ENCODE peak calls at places on chromosomes 16 and 17, in eight cellular contexts. M is heart right ventricle; A is AG04450; B is substantia nigra; Y is cardiac muscle cell; C is SJSA1; X is CD8-positive, alpha-beta T cell; Z is right atrium auricular region. G is an unnamed sample.

GRCh38 chr17:42289863-42290165 is 1.5 kb downstream of the STAT5A start:
- DNase-seq in M (no peak), A (no peak), B (no peak), Y (no peak), C (no peak), X (peak; percentile 49), Z (no peak), G (no peak)

GRCh38 chr16:55822280-55822810 is 10.6 kb downstream of the CES1 start:
- DNase-seq in M (no peak), A (no peak), B (no peak), Y (no peak), C (peak; percentile 21), X (no peak), Z (no peak), G (no peak)

GRCh38 chr16:50389900-50390896 is 21.4 kb upstream of the BRD7 start:
- DNase-seq in M (no peak), A (no peak), B (no peak), Y (no peak), C (peak; percentile 36), X (no peak), Z (no peak), G (no peak)

GRCh38 chr16:2749476-2749875 is 3.0 kb upstream of the SRRM2 start:
- DNase-seq in M (no peak), A (no peak), B (no peak), Y (no peak), C (no peak), X (no peak), Z (no peak), G (no peak)

GRCh38 chr17:33811984-33812383 is 443.1 kb upstream of the CCL2 start:
- DNase-seq in M (no peak), A (no peak), B (no peak), Y (no peak), C (no peak), X (no peak), Z (no peak), G (no peak)

GRCh38 chr17:47999612-48000011 is 28.7 kb downstream of the CDK5RAP3 start:
- DNase-seq in M (no peak), A (no peak), B (no peak), Y (no peak), C (no peak), X (no peak), Z (no peak), G (no peak)

GRCh38 chr16:30063893-30064745 is 1.4 kb upstream of the ALDOA start:
- DNase-seq in M (peak; percentile 81), A (no peak), B (peak; percentile 81), Y (no peak), C (no peak), X (peak; percentile 70), Z (peak; percentile 89), G (peak; percentile 88)

GRCh38 chr17:4759776-4760236 is 11.9 kb upstream of the TM4SF5 start:
- DNase-seq in M (no peak), A (no peak), B (no peak), Y (no peak), C (no peak), X (no peak), Z (no peak), G (no peak)

GRCh38 chr17:75271955-75272847 is 1.2 kb upstream of the MIF4GD start:
- DNase-seq in M (no peak), A (no peak), B (peak; percentile 38), Y (peak; percentile 46), C (no peak), X (no peak), Z (no peak), G (no peak)

GRCh38 chr17:76690596-76691280 is 20.0 kb downstream of the MXRA7 start:
- DNase-seq in M (no peak), A (no peak), B (no peak), Y (no peak), C (peak; percentile 96), X (no peak), Z (no peak), G (no peak)

GRCh38 chr17:46003907-46004748 is 5.1 kb downstream of the STH start:
- DNase-seq in M (peak; percentile 23), A (no peak), B (peak; percentile 83), Y (peak; percentile 38), C (peak; percentile 47), X (no peak), Z (no peak), G (no peak)

DNA sequence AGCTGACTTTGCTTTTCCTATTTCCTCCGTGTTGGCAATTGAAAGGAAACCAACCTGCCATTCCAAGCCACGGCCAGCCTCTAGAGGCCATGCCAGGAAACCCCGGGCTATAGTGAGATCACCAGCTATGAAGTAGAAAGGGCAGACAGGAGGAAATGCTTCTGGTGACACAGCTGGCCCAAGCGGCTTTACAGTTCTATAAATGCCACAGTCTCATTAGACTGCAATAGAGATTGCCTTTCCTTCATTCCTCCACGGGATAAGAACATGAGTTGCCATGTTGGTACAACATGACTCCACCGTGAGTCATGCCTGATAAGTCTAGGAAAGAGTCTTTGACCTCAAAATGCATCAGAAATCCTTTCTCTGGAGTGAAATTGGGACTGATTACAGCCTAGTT is 384.9 kb downstream of the GRIN2A start:
- DNase-seq in M (peak; percentile 40), A (no peak), B (no peak), Y (no peak), C (no peak), X (no peak), Z (peak; percentile 58), G (no peak)
- H3K27ac ChIP-seq in M (peak overlapping the region; percentile 90), A (no peak overlapping the region), B (no peak overlapping the region), Y (no peak overlapping the region), C (no peak overlapping the region), X (no peak overlapping the region), Z (peak overlapping the region; percentile 94), G (no peak overlapping the region)

GRCh38 chr16:11560701-11561439 is 25.8 kb downstream of the LITAF start:
- DNase-seq in M (peak; percentile 58), A (no peak), B (no peak), Y (no peak), C (no peak), X (peak; percentile 90), Z (no peak), G (no peak)
- H3K27ac ChIP-seq in M (peak overlapping the region; percentile 47), A (peak overlapping the region; percentile 52), B (peak overlapping the region; percentile 31), Y (no peak overlapping the region), C (peak overlapping the region; percentile 60), X (peak overlapping the region; percentile 90), Z (peak overlapping the region; percentile 61), G (peak overlapping the region; percentile 45)

DNA sequence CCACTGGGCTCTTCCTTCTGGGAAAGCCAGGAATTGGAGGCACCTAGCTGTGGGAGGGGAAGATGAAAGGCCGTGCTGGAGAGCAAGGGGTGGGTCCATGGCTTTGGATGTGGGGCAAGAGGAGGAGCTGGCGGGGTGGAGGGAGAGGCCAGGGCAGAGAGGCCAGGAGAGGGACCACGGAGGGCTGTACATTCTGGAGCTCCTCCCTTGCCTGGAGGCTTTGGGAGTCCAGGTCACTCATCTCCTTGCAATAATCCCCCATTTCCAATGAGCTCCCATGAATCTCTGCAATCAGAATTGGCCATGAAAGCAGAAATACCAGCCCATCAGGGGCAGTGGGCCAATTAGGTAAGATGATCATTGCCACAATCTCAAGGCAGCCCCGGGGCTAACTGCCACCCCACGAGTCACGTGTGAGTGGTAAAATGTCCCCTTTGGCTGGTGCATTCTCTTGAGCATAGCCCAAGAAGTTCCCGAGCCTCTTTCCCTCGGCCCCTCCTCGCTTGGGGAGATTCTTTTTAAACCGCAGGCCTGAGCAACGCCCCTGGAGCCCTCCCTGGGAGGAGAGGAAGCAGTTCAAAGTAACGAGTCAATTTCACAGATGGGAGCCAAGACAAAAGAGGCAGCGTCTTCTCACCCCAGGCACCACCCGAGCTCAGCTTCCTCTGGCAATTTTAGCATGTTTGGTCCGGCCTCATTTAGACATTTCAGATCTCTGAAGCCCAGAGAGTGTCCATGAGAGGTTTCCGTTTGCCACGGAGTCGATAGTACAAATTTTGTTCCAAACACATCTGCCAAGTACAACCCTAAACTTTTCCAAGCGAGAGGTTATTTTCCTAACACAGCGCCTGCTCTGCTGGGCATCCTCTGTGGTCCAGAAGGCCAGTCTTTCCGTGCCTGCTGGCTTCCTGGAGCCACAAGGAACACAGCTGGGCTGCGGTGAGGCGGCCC is 13.4 kb downstream of the RTN4RL1 start:
- DNase-seq in M (no peak), A (no peak), B (no peak), Y (peak; percentile 67), C (no peak), X (no peak), Z (peak; percentile 67), G (no peak)
- H3K27ac ChIP-seq in M (peak overlapping the region; percentile 26), A (no peak overlapping the region), B (no peak overlapping the region), Y (no peak overlapping the region), C (no peak overlapping the region), X (no peak overlapping the region), Z (peak overlapping the region; percentile 30), G (peak overlapping the region; percentile 28)

GRCh38 chr17:64634217-64634616 is 27.9 kb downstream of the SMURF2 start:
- DNase-seq in M (no peak), A (no peak), B (no peak), Y (no peak), C (no peak), X (no peak), Z (no peak), G (no peak)

GRCh38 chr17:64632193-64632592 is 29.9 kb downstream of the SMURF2 start:
- DNase-seq in M (no peak), A (no peak), B (no peak), Y (no peak), C (no peak), X (no peak), Z (no peak), G (no peak)

GRCh38 chr17:64638552-64639198 is 23.4 kb downstream of the SMURF2 start:
- DNase-seq in M (no peak), A (no peak), B (no peak), Y (peak; percentile 29), C (no peak), X (no peak), Z (no peak), G (no peak)

GRCh38 chr17:64632606-64633005 is 29.5 kb downstream of the SMURF2 start:
- DNase-seq in M (no peak), A (no peak), B (no peak), Y (no peak), C (no peak), X (no peak), Z (no peak), G (no peak)

GRCh38 chr17:64635647-64636305 is 26.3 kb downstream of the SMURF2 start:
- DNase-seq in M (no peak), A (peak; percentile 60), B (no peak), Y (peak; percentile 72), C (peak; percentile 66), X (no peak), Z (no peak), G (no peak)
- H3K27ac ChIP-seq in M (no peak overlapping the region), A (peak overlapping the region; percentile 72), B (no peak overlapping the region), Y (no peak overlapping the region), C (peak overlapping the region; percentile 57), X (no peak overlapping the region), Z (no peak overlapping the region), G (peak overlapping the region; percentile 41)

GRCh38 chr17:66506641-66507040 is 204.2 kb downstream of the PRKCA start:
- DNase-seq in M (no peak), A (no peak), B (no peak), Y (no peak), C (no peak), X (no peak), Z (no peak), G (no peak)
- H3K27ac ChIP-seq in M (no peak overlapping the region), A (peak overlapping the region; percentile 59), B (no peak overlapping the region), Y (no peak overlapping the region), C (peak overlapping the region; percentile 66), X (no peak overlapping the region), Z (no peak overlapping the region), G (no peak overlapping the region)